ENCODE peak calls at places on chromosomes 6 and 20, in four cellular contexts. One of them, this sample, is unnamed.

GRCh38 chr6:125584468-125584939 is 164.9 kb upstream of the HEY2 start:
- DNase-seq in GM23338: peak; percentile 77
- DNase-seq in cardiac fibroblast: peak; percentile 59
- DNase-seq in neural crest cell: peak; percentile 29
- DNase-seq in this sample: peak; percentile 67

GRCh38 chr20:33655164-33655563 is 7.0 kb upstream of the C20orf144 start:
- DNase-seq in GM23338: no peak
- DNase-seq in cardiac fibroblast: no peak
- DNase-seq in neural crest cell: no peak
- DNase-seq in this sample: no peak

GRCh38 chr20:38283236-38283635 is 20.7 kb upstream of the BPI start:
- DNase-seq in GM23338: no peak
- DNase-seq in cardiac fibroblast: no peak
- DNase-seq in neural crest cell: no peak
- DNase-seq in this sample: peak; percentile 42

GRCh38 chr6:150266963-150267685 is 101.7 kb upstream of the IYD start:
- DNase-seq in GM23338: no peak
- DNase-seq in cardiac fibroblast: peak; percentile 4
- DNase-seq in neural crest cell: no peak
- DNase-seq in this sample: no peak

GRCh38 chr6:129719692-129720091 is 9.7 kb upstream of the ARHGAP18 start:
- DNase-seq in GM23338: no peak
- DNase-seq in cardiac fibroblast: peak; percentile 40
- DNase-seq in neural crest cell: no peak
- DNase-seq in this sample: no peak

GRCh38 chr20:20741067-20742045 is 28.9 kb upstream of the RALGAPA2 start:
- DNase-seq in GM23338: no peak
- DNase-seq in cardiac fibroblast: no peak
- DNase-seq in neural crest cell: no peak
- DNase-seq in this sample: no peak

GRCh38 chr6:84581494-84582259 is 182.7 kb downstream of the TBX18 start:
- DNase-seq in GM23338: no peak
- DNase-seq in cardiac fibroblast: peak; percentile 76
- DNase-seq in neural crest cell: no peak
- DNase-seq in this sample: no peak

GRCh38 chr20:63055575-63056235 is 48.9 kb upstream of the BHLHE23 start:
- DNase-seq in GM23338: no peak
- DNase-seq in cardiac fibroblast: no peak
- DNase-seq in neural crest cell: no peak
- DNase-seq in this sample: peak; percentile 52

GRCh38 chr20:2084703-2085102 is 16.9 kb upstream of the STK35 start:
- DNase-seq in GM23338: no peak
- DNase-seq in cardiac fibroblast: peak; percentile 36
- DNase-seq in neural crest cell: no peak
- DNase-seq in this sample: no peak

GRCh38 chr20:2086980-2087377 is 14.6 kb upstream of the STK35 start:
- DNase-seq in GM23338: no peak
- DNase-seq in cardiac fibroblast: no peak
- DNase-seq in neural crest cell: no peak
- DNase-seq in this sample: no peak

GRCh38 chr20:2089447-2089846 is 12.2 kb upstream of the STK35 start:
- DNase-seq in GM23338: peak; percentile 47
- DNase-seq in cardiac fibroblast: no peak
- DNase-seq in neural crest cell: no peak
- DNase-seq in this sample: no peak

GRCh38 chr20:2088904-2089303 is 12.7 kb upstream of the STK35 start:
- DNase-seq in GM23338: peak; percentile 25
- DNase-seq in cardiac fibroblast: no peak
- DNase-seq in neural crest cell: no peak
- DNase-seq in this sample: no peak

GRCh38 chr20:2086177-2086979 is 15.2 kb upstream of the STK35 start:
- DNase-seq in GM23338: no peak
- DNase-seq in cardiac fibroblast: no peak
- DNase-seq in neural crest cell: no peak
- DNase-seq in this sample: no peak
- TF ChIP-seq CTCF in GM23338: peak; percentile 25
- TF ChIP-seq CTCF in cardiac fibroblast: peak; percentile 20
- TF ChIP-seq CTCF in neural crest cell: no peak
- TF ChIP-seq CTCF in this sample: no peak

GRCh38 chr6:120214097-120214496 is 864.5 kb upstream of the MAN1A1 start:
- DNase-seq in GM23338: no peak
- DNase-seq in cardiac fibroblast: peak; percentile 7
- DNase-seq in neural crest cell: no peak
- DNase-seq in this sample: no peak
- TF ChIP-seq CTCF in GM23338: no peak
- TF ChIP-seq CTCF in cardiac fibroblast: no peak
- TF ChIP-seq CTCF in neural crest cell: no peak
- TF ChIP-seq CTCF in this sample: no peak

DNA sequence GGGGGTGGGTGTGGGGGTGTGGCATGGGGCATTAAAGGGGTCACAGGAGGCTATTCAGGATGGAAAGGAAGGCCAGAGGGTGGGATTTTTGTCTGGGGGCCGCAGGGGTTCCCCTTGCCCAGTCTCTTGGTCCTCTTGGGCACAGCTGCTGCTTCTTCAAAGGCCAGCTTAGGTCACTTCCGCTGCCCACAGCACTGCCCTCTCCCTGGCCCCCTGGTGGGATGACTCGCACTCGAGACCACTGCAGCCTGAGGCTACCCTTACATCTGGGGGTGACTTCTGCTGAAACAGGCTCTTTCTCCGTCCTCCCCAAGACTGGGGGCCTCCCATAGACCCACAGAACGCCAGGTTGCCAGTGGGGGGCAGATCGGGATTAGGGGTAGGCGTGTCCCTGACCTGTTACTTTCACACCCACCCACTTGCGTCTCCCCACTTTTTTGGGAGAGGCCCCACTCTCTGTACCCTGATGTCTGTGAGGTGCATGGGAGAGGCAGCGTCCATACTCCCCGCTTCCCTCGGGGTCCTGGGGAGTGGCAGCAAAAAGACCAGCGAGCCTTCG is 1.3 kb downstream of the LKAAEAR1 start:
- DNase-seq in GM23338: no peak
- DNase-seq in cardiac fibroblast: no peak
- DNase-seq in neural crest cell: no peak
- DNase-seq in this sample: no peak
- TF ChIP-seq CTCF in GM23338: no peak
- TF ChIP-seq CTCF in cardiac fibroblast: no peak
- TF ChIP-seq CTCF in neural crest cell: no peak
- TF ChIP-seq CTCF in this sample: no peak

DNA sequence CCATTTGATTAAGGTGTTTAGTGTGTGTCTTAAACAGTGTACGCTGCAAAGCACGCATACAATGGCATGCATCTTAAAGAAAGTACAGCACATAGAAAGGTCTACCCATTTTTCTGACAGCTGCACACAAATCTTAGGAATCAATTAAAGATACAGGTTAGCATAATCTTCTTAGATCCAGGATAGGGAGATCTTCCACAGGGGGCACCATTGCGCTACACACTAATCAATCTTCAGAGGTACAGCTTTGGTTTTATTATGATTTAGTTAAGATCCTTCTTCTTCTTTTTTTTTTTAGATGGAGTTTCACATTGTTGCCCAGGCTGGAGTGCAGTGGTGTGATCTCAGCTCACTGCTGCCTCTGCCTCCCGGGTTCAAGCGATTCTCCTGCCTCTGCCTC is 63.7 kb upstream of the BEND3 start:
- DNase-seq in GM23338: peak; percentile 50
- DNase-seq in cardiac fibroblast: peak; percentile 45
- DNase-seq in neural crest cell: peak; percentile 12
- DNase-seq in this sample: no peak
- TF ChIP-seq CTCF in GM23338: peak; percentile 62
- TF ChIP-seq CTCF in cardiac fibroblast: peak; percentile 33
- TF ChIP-seq CTCF in neural crest cell: peak; percentile 44
- TF ChIP-seq CTCF in this sample: no peak